ENCODE peak calls at places on chromosomes 2 and 18, in ten cellular contexts. D is GM12878, R is IMR-90, U is PC-3, L is endothelial cell of umbilical vein, Q is neural progenitor cell, M is GM23248, O is fibroblast of lung, C is HCT116, E is astrocyte. W is an unnamed sample.

GRCh38 chr2:100246163-100247145 is 75.8 kb downstream of the LONRF2 start:
- DNase-seq in Q (peak; percentile 28), U (peak; percentile 48), E (no peak), C (peak; percentile 13), R (no peak), M (peak; percentile 24), L (peak; percentile 27), O (no peak), D (no peak), W (no peak)

GRCh38 chr2:217371681-217372297 is 511.9 kb upstream of the TNP1 start:
- DNase-seq in D (no peak), Q (peak; percentile 82), M (no peak), R (no peak), U (no peak), C (no peak), L (no peak), E (peak; percentile 48), O (peak; percentile 71), W (no peak)

GRCh38 chr2:226754821-226755536 is 44.6 kb downstream of the IRS1 start:
- DNase-seq in L (no peak), R (peak; percentile 91), C (no peak), M (peak; percentile 16), E (no peak), Q (no peak), D (no peak), U (no peak), O (no peak), W (no peak)

GRCh38 chr2:169438476-169438875 is 40.8 kb upstream of the BBS5 start:
- DNase-seq in M (no peak), L (no peak), R (no peak), U (no peak), C (no peak), O (no peak), Q (peak; percentile 33), E (no peak), D (no peak), W (no peak)

GRCh38 chr18:77632738-77633137 is 383.1 kb downstream of the GALR1 start:
- DNase-seq in D (no peak), M (no peak), E (no peak), R (no peak), L (no peak), U (no peak), C (no peak), O (no peak), Q (no peak), W (no peak)

GRCh38 chr2:209525834-209526281 is 102.0 kb downstream of the MAP2 start:
- DNase-seq in O (peak; percentile 96), D (no peak), L (peak; percentile 91), C (no peak), R (peak; percentile 94), M (peak; percentile 89), U (peak; percentile 55), Q (no peak), E (peak; percentile 95), W (no peak)

GRCh38 chr2:58638256-58638795 is 397.2 kb upstream of the FANCL start:
- DNase-seq in U (peak; percentile 27), D (no peak), R (no peak), L (peak; percentile 80), C (no peak), E (peak; percentile 44), M (peak; percentile 20), Q (no peak), O (peak; percentile 46), W (no peak)

GRCh38 chr18:10142056-10142455 is 228.2 kb downstream of the VAPA start:
- DNase-seq in C (no peak), E (no peak), D (no peak), M (peak; percentile 26), L (peak; percentile 70), R (no peak), Q (no peak), U (no peak), O (no peak), W (no peak)

GRCh38 chr18:11908182-11909080 is at the start of gene MPPE1:
- DNase-seq in E (peak; percentile 77), R (peak; percentile 83), D (peak; percentile 38), Q (peak; percentile 95), C (peak; percentile 48), U (peak; percentile 86), M (peak; percentile 96), O (peak; percentile 88), L (peak; percentile 77), W (no peak)

GRCh38 chr2:71613953-71614925 is 160.9 kb downstream of the DYSF start:
- DNase-seq in R (no peak), E (no peak), Q (no peak), D (no peak), L (no peak), M (no peak), U (no peak), O (no peak), C (no peak), W (no peak)

GRCh38 chr2:198141726-198142125 is 337.3 kb downstream of the PLCL1 start:
- DNase-seq in C (no peak), E (no peak), M (peak; percentile 37), U (no peak), L (no peak), R (no peak), Q (no peak), D (no peak), O (peak; percentile 3), W (no peak)

DNA sequence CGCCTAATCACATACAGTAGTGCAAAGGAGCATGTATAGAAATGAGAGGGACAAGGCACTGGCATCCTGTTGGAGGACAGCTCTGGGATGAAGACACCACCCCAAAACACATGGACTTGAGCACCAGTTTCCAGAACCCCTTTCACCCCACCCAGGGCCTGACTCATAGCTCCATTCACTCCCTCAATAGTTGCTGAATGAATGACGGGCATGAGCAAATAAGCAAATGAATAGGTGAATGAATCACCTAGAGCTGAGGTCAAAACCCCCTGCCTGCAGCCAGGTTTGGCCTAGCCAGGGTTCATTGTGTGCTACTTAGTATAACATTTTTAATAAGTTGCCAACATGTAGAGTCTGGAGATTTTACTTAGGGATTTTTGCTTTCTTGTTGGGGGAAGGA is 66.4 kb downstream of the NRP2 start:
- DNase-seq in L (no peak), R (peak; percentile 41), Q (no peak), M (peak; percentile 48), O (peak; percentile 80), E (peak; percentile 70), U (peak; percentile 93), C (no peak), D (no peak), W (peak; percentile 92)
- H3K9ac ChIP-seq in L (no peak overlapping the region), R (no peak overlapping the region), Q (no peak overlapping the region), M (no peak overlapping the region), O (no peak overlapping the region), E (peak overlapping the region; percentile 66), U (peak overlapping the region; percentile 79), C (no peak overlapping the region), D (no peak overlapping the region), W (peak overlapping the region; percentile 66)

GRCh38 chr2:240733803-240734495 is 42.3 kb downstream of the AQP12A start:
- DNase-seq in L (no peak), E (no peak), R (no peak), O (no peak), D (no peak), U (no peak), M (no peak), C (no peak), Q (peak; percentile 27), W (no peak)

GRCh38 chr2:240734756-240735155 is 43.1 kb downstream of the AQP12A start:
- DNase-seq in D (no peak), E (no peak), C (no peak), M (no peak), O (no peak), U (no peak), L (no peak), R (no peak), Q (no peak), W (no peak)

GRCh38 chr2:240732911-240733622 is 41.4 kb downstream of the AQP12A start:
- DNase-seq in R (no peak), C (no peak), U (no peak), L (no peak), E (no peak), M (peak; percentile 17), O (no peak), D (no peak), Q (no peak), W (no peak)

GRCh38 chr2:240736281-240737250 is 44.9 kb downstream of the AQP12A start:
- DNase-seq in U (no peak), Q (no peak), C (no peak), E (no peak), L (no peak), D (no peak), M (no peak), R (no peak), O (no peak), W (no peak)

GRCh38 chr2:240735476-240735875 is 43.8 kb downstream of the AQP12A start:
- DNase-seq in Q (no peak), C (no peak), M (no peak), R (no peak), U (no peak), E (no peak), D (no peak), O (no peak), L (no peak), W (no peak)
- H3K36me3 ChIP-seq in Q (no peaks in the 10 kb centered on the region), C (no peaks in the 10 kb centered on the region), M (no peaks in the 10 kb centered on the region), R (no peaks in the 10 kb centered on the region), U (no peaks in the 10 kb centered on the region), E (no peaks in the 10 kb centered on the region), D (no peaks in the 10 kb centered on the region), O (no peaks in the 10 kb centered on the region), L (no peaks in the 10 kb centered on the region), W (no peaks in the 10 kb centered on the region)

DNA sequence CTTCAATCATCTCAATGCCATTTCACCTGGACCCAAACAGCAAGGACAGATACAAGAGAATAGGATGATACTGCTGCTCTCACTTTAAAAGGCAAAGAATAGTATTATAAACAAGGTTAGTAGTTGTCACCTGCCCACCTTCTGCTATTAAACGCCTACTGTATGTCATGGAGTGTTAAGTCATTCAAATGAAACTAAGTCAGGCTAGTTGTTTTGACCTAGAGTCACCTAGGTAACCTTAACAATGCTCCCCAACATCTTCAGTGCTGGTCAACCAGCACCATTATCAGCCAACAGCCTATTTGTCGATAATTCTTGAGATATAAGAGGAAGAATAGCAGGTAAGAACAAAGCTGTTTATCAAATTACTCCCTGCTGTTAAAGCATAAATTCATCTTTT is 39.2 kb downstream of the TRIP12 start:
- DNase-seq in C (no peak), L (no peak), R (no peak), E (no peak), M (no peak), U (no peak), D (no peak), Q (no peak), O (no peak), W (no peak)
- H4K20me1 ChIP-seq in C (peaks cover 13% of the 10 kb centered on the region), L (peaks cover 19% of the 10 kb centered on the region), R (peaks cover 61% of the 10 kb centered on the region), E (peaks cover 88% of the 10 kb centered on the region), M (peaks cover 22% of the 10 kb centered on the region), U (peaks cover 12% of the 10 kb centered on the region), D (no peaks in the 10 kb centered on the region), Q (peaks cover 78% of the 10 kb centered on the region), O (no peaks in the 10 kb centered on the region), W (peaks cover 4% of the 10 kb centered on the region)

GRCh38 chr2:173136067-173136466 is 60.4 kb downstream of the MAP3K20 start:
- DNase-seq in U (no peak), M (no peak), R (no peak), L (no peak), Q (no peak), C (no peak), E (no peak), O (no peak), D (no peak), W (no peak)
- H3K9ac ChIP-seq in U (no peak overlapping the region), M (no peak overlapping the region), R (no peak overlapping the region), L (no peak overlapping the region), Q (no peak overlapping the region), C (no peak overlapping the region), E (peak overlapping the region; percentile 40), O (no peak overlapping the region), D (no peak overlapping the region), W (peak overlapping the region; percentile 62)

GRCh38 chr18:24799176-24799575 is 338.7 kb downstream of the HRH4 start:
- DNase-seq in Q (peak; percentile 37), L (peak; percentile 20), O (no peak), M (no peak), C (no peak), R (peak; percentile 5), E (no peak), D (no peak), U (peak; percentile 22), W (no peak)
- H3K36me3 ChIP-seq in Q (no peaks in the 10 kb centered on the region), L (no peaks in the 10 kb centered on the region), O (no peaks in the 10 kb centered on the region), M (no peaks in the 10 kb centered on the region), C (no peaks in the 10 kb centered on the region), R (no peaks in the 10 kb centered on the region), E (no peaks in the 10 kb centered on the region), D (no peaks in the 10 kb centered on the region), U (no peaks in the 10 kb centered on the region), W (no peaks in the 10 kb centered on the region)

W was measured in keratinocyte.